ENCODE peak calls at places on chromosomes 11 and 22, in eight cellular contexts. One of them, this sample, is unnamed.

GRCh38 chr11:70507466-70508230 is 109.3 kb downstream of the CTTN start:
- DNase-seq in WERI-Rb-1: peak
- DNase-seq in GM23248: no peak
- DNase-seq in activated B cell treated with CpG ODN at 0.5 μM for 24 hours: no peak
- DNase-seq in NCI-H1092 treated with DMSO at 0.1 percent for 48 hours: no peak
- DNase-seq in Karpas-422: no peak
- DNase-seq in neuronal stem cell: no peak
- DNase-seq in kidney tubule cell: no peak
- DNase-seq in this sample: no peak

GRCh38 chr11:22337571-22338464 is at the start of gene SLC17A6:
- DNase-seq in WERI-Rb-1: no peak
- DNase-seq in GM23248: peak
- DNase-seq in activated B cell treated with CpG ODN at 0.5 μM for 24 hours: no peak
- DNase-seq in NCI-H1092 treated with DMSO at 0.1 percent for 48 hours: peak
- DNase-seq in Karpas-422: peak
- DNase-seq in neuronal stem cell: peak
- DNase-seq in kidney tubule cell: peak
- DNase-seq in this sample: peak

GRCh38 chr22:43706558-43707328 is 105.4 kb downstream of the EFCAB6 start:
- DNase-seq in WERI-Rb-1: no peak
- DNase-seq in GM23248: no peak
- DNase-seq in activated B cell treated with CpG ODN at 0.5 μM for 24 hours: no peak
- DNase-seq in NCI-H1092 treated with DMSO at 0.1 percent for 48 hours: no peak
- DNase-seq in Karpas-422: no peak
- DNase-seq in neuronal stem cell: no peak
- DNase-seq in kidney tubule cell: no peak
- DNase-seq in this sample: no peak

GRCh38 chr22:23150762-23151161 is 5.5 kb downstream of the RAB36 start:
- DNase-seq in WERI-Rb-1: no peak
- DNase-seq in GM23248: no peak
- DNase-seq in activated B cell treated with CpG ODN at 0.5 μM for 24 hours: no peak
- DNase-seq in NCI-H1092 treated with DMSO at 0.1 percent for 48 hours: no peak
- DNase-seq in Karpas-422: no peak
- DNase-seq in neuronal stem cell: no peak
- DNase-seq in kidney tubule cell: no peak
- DNase-seq in this sample: no peak

GRCh38 chr22:23828800-23829680 is 9.8 kb downstream of the DERL3 start:
- DNase-seq in WERI-Rb-1: no peak
- DNase-seq in GM23248: no peak
- DNase-seq in activated B cell treated with CpG ODN at 0.5 μM for 24 hours: no peak
- DNase-seq in NCI-H1092 treated with DMSO at 0.1 percent for 48 hours: no peak
- DNase-seq in Karpas-422: no peak
- DNase-seq in neuronal stem cell: no peak
- DNase-seq in kidney tubule cell: no peak
- DNase-seq in this sample: no peak

GRCh38 chr22:17754233-17754925 is 19.9 kb downstream of the BID start:
- DNase-seq in WERI-Rb-1: no peak
- DNase-seq in GM23248: no peak
- DNase-seq in activated B cell treated with CpG ODN at 0.5 μM for 24 hours: no peak
- DNase-seq in NCI-H1092 treated with DMSO at 0.1 percent for 48 hours: no peak
- DNase-seq in Karpas-422: no peak
- DNase-seq in neuronal stem cell: no peak
- DNase-seq in kidney tubule cell: no peak
- DNase-seq in this sample: no peak

GRCh38 chr11:65625628-65626342 is 10.2 kb downstream of the PCNX3 start:
- DNase-seq in WERI-Rb-1: peak
- DNase-seq in GM23248: peak
- DNase-seq in activated B cell treated with CpG ODN at 0.5 μM for 24 hours: peak
- DNase-seq in NCI-H1092 treated with DMSO at 0.1 percent for 48 hours: peak
- DNase-seq in Karpas-422: peak
- DNase-seq in neuronal stem cell: no peak
- DNase-seq in kidney tubule cell: peak
- DNase-seq in this sample: peak

GRCh38 chr11:82978422-82979099 is 77.0 kb downstream of the DDIAS start:
- DNase-seq in WERI-Rb-1: no peak
- DNase-seq in GM23248: peak
- DNase-seq in activated B cell treated with CpG ODN at 0.5 μM for 24 hours: no peak
- DNase-seq in NCI-H1092 treated with DMSO at 0.1 percent for 48 hours: no peak
- DNase-seq in Karpas-422: peak
- DNase-seq in neuronal stem cell: no peak
- DNase-seq in kidney tubule cell: peak
- DNase-seq in this sample: no peak

GRCh38 chr11:57491371-57492061 is 24.0 kb downstream of the SLC43A1 start:
- DNase-seq in WERI-Rb-1: peak
- DNase-seq in GM23248: peak
- DNase-seq in activated B cell treated with CpG ODN at 0.5 μM for 24 hours: no peak
- DNase-seq in NCI-H1092 treated with DMSO at 0.1 percent for 48 hours: no peak
- DNase-seq in Karpas-422: peak
- DNase-seq in neuronal stem cell: peak
- DNase-seq in kidney tubule cell: peak
- DNase-seq in this sample: peak

GRCh38 chr11:11039249-11039965 is 181.6 kb upstream of the ZBED5 start:
- DNase-seq in WERI-Rb-1: no peak
- DNase-seq in GM23248: peak
- DNase-seq in activated B cell treated with CpG ODN at 0.5 μM for 24 hours: no peak
- DNase-seq in NCI-H1092 treated with DMSO at 0.1 percent for 48 hours: peak
- DNase-seq in Karpas-422: no peak
- DNase-seq in neuronal stem cell: no peak
- DNase-seq in kidney tubule cell: no peak
- DNase-seq in this sample: no peak

GRCh38 chr11:22875869-22876473 is 15.7 kb upstream of the CCDC179 start:
- DNase-seq in WERI-Rb-1: peak
- DNase-seq in GM23248: peak
- DNase-seq in activated B cell treated with CpG ODN at 0.5 μM for 24 hours: no peak
- DNase-seq in NCI-H1092 treated with DMSO at 0.1 percent for 48 hours: peak
- DNase-seq in Karpas-422: peak
- DNase-seq in neuronal stem cell: peak
- DNase-seq in kidney tubule cell: peak
- DNase-seq in this sample: peak

GRCh38 chr11:46970913-46971625 is 34.5 kb downstream of the CSTPP1 start:
- DNase-seq in WERI-Rb-1: no peak
- DNase-seq in GM23248: no peak
- DNase-seq in activated B cell treated with CpG ODN at 0.5 μM for 24 hours: no peak
- DNase-seq in NCI-H1092 treated with DMSO at 0.1 percent for 48 hours: no peak
- DNase-seq in Karpas-422: no peak
- DNase-seq in neuronal stem cell: no peak
- DNase-seq in kidney tubule cell: no peak
- DNase-seq in this sample: peak

GRCh38 chr11:16180868-16181267 is 175.5 kb downstream of the SOX6 start:
- DNase-seq in WERI-Rb-1: no peak
- DNase-seq in GM23248: no peak
- DNase-seq in activated B cell treated with CpG ODN at 0.5 μM for 24 hours: no peak
- DNase-seq in NCI-H1092 treated with DMSO at 0.1 percent for 48 hours: no peak
- DNase-seq in Karpas-422: no peak
- DNase-seq in neuronal stem cell: no peak
- DNase-seq in kidney tubule cell: no peak
- DNase-seq in this sample: no peak

GRCh38 chr11:122681731-122682130 is 26.2 kb downstream of the UBASH3B start:
- DNase-seq in WERI-Rb-1: no peak
- DNase-seq in GM23248: peak
- DNase-seq in activated B cell treated with CpG ODN at 0.5 μM for 24 hours: no peak
- DNase-seq in NCI-H1092 treated with DMSO at 0.1 percent for 48 hours: no peak
- DNase-seq in Karpas-422: peak
- DNase-seq in neuronal stem cell: no peak
- DNase-seq in kidney tubule cell: peak
- DNase-seq in this sample: no peak

GRCh38 chr11:12750181-12750580 is 76.0 kb downstream of the TEAD1 start:
- DNase-seq in WERI-Rb-1: no peak
- DNase-seq in GM23248: no peak
- DNase-seq in activated B cell treated with CpG ODN at 0.5 μM for 24 hours: no peak
- DNase-seq in NCI-H1092 treated with DMSO at 0.1 percent for 48 hours: no peak
- DNase-seq in Karpas-422: no peak
- DNase-seq in neuronal stem cell: no peak
- DNase-seq in kidney tubule cell: no peak
- DNase-seq in this sample: no peak

GRCh38 chr11:350723-351255 is 18.5 kb upstream of the B4GALNT4 start:
- DNase-seq in WERI-Rb-1: no peak
- DNase-seq in GM23248: peak
- DNase-seq in activated B cell treated with CpG ODN at 0.5 μM for 24 hours: no peak
- DNase-seq in NCI-H1092 treated with DMSO at 0.1 percent for 48 hours: no peak
- DNase-seq in Karpas-422: no peak
- DNase-seq in neuronal stem cell: no peak
- DNase-seq in kidney tubule cell: no peak
- DNase-seq in this sample: no peak

GRCh38 chr11:14300661-14301304 is 58.2 kb downstream of the RRAS2 start:
- DNase-seq in WERI-Rb-1: peak
- DNase-seq in GM23248: peak
- DNase-seq in activated B cell treated with CpG ODN at 0.5 μM for 24 hours: no peak
- DNase-seq in NCI-H1092 treated with DMSO at 0.1 percent for 48 hours: peak
- DNase-seq in Karpas-422: peak
- DNase-seq in neuronal stem cell: peak
- DNase-seq in kidney tubule cell: peak
- DNase-seq in this sample: peak

GRCh38 chr11:65655570-65656332 is 7.0 kb downstream of the RELA start:
- DNase-seq in WERI-Rb-1: no peak
- DNase-seq in GM23248: no peak
- DNase-seq in activated B cell treated with CpG ODN at 0.5 μM for 24 hours: no peak
- DNase-seq in NCI-H1092 treated with DMSO at 0.1 percent for 48 hours: no peak
- DNase-seq in Karpas-422: no peak
- DNase-seq in neuronal stem cell: no peak
- DNase-seq in kidney tubule cell: no peak
- DNase-seq in this sample: no peak

GRCh38 chr11:17734418-17734911 is at the start of gene KCNC1:
- DNase-seq in WERI-Rb-1: peak
- DNase-seq in GM23248: peak
- DNase-seq in activated B cell treated with CpG ODN at 0.5 μM for 24 hours: no peak
- DNase-seq in NCI-H1092 treated with DMSO at 0.1 percent for 48 hours: peak
- DNase-seq in Karpas-422: peak
- DNase-seq in neuronal stem cell: peak
- DNase-seq in kidney tubule cell: peak
- DNase-seq in this sample: peak

GRCh38 chr11:106062592-106062949 is 14.6 kb downstream of the KBTBD3 start:
- DNase-seq in WERI-Rb-1: peak
- DNase-seq in GM23248: no peak
- DNase-seq in activated B cell treated with CpG ODN at 0.5 μM for 24 hours: no peak
- DNase-seq in NCI-H1092 treated with DMSO at 0.1 percent for 48 hours: no peak
- DNase-seq in Karpas-422: no peak
- DNase-seq in neuronal stem cell: no peak
- DNase-seq in kidney tubule cell: no peak
- DNase-seq in this sample: peak

GRCh38 chr11:100686476-100686875 is 612 bp upstream of the ARHGAP42 start:
- DNase-seq in WERI-Rb-1: no peak
- DNase-seq in GM23248: no peak
- DNase-seq in activated B cell treated with CpG ODN at 0.5 μM for 24 hours: no peak
- DNase-seq in NCI-H1092 treated with DMSO at 0.1 percent for 48 hours: no peak
- DNase-seq in Karpas-422: no peak
- DNase-seq in neuronal stem cell: no peak
- DNase-seq in kidney tubule cell: no peak
- DNase-seq in this sample: no peak

GRCh38 chr11:69874984-69875673 is 55.9 kb upstream of the FGF3 start:
- DNase-seq in WERI-Rb-1: no peak
- DNase-seq in GM23248: no peak
- DNase-seq in activated B cell treated with CpG ODN at 0.5 μM for 24 hours: peak
- DNase-seq in NCI-H1092 treated with DMSO at 0.1 percent for 48 hours: no peak
- DNase-seq in Karpas-422: no peak
- DNase-seq in neuronal stem cell: no peak
- DNase-seq in kidney tubule cell: no peak
- DNase-seq in this sample: no peak

GRCh38 chr22:24695958-24696511 is 78.5 kb downstream of the PIWIL3 start:
- DNase-seq in WERI-Rb-1: no peak
- DNase-seq in GM23248: no peak
- DNase-seq in activated B cell treated with CpG ODN at 0.5 μM for 24 hours: no peak
- DNase-seq in NCI-H1092 treated with DMSO at 0.1 percent for 48 hours: no peak
- DNase-seq in Karpas-422: no peak
- DNase-seq in neuronal stem cell: no peak
- DNase-seq in kidney tubule cell: peak
- DNase-seq in this sample: no peak